ENCODE peak calls at places on chromosomes 2 and 18, in four cellular contexts. I is A549; U is CD4-positive, alpha-beta T cell; N is OCI-LY7. D is an unnamed sample.

GRCh38 chr2:176370423-176370822 is 101.2 kb downstream of the MTX2 start:
- DNase-seq in I (no peak), U (no peak), N (no peak), D (no peak)

GRCh38 chr2:30234180-30234971 is 3.0 kb downstream of the LBH start:
- DNase-seq in I (peak; percentile 65), U (peak; percentile 46), N (no peak), D (no peak)

GRCh38 chr2:186576614-186577013 is 13.2 kb upstream of the ITGAV start:
- DNase-seq in I (no peak), U (no peak), N (no peak), D (no peak)

GRCh38 chr2:196601430-196602306 is 37.8 kb upstream of the CCDC150 start:
- DNase-seq in I (peak; percentile 91), U (no peak), N (no peak), D (peak; percentile 73)

GRCh38 chr2:229714080-229714735 is at the start of gene DNER:
- DNase-seq in I (peak; percentile 35), U (peak; percentile 37), N (peak; percentile 11), D (no peak)

GRCh38 chr18:24659837-24660720 is 199.6 kb downstream of the HRH4 start:
- DNase-seq in I (no peak), U (peak; percentile 2), N (peak; percentile 75), D (no peak)

GRCh38 chr2:76478636-76479035 is 767.9 kb upstream of the GCFC2 start:
- DNase-seq in I (no peak), U (no peak), N (no peak), D (no peak)

GRCh38 chr2:160241251-160242137 is 41.4 kb upstream of the ITGB6 start:
- DNase-seq in I (peak; percentile 72), U (no peak), N (no peak), D (peak; percentile 79)

GRCh38 chr2:112584134-112584890 is at the start of gene CHCHD5:
- DNase-seq in I (peak; percentile 89), U (peak; percentile 90), N (peak; percentile 95), D (peak; percentile 86)
- TF ChIP-seq CTCF in I (no peak), U (no peak), N (no peak), D (no peak)

GRCh38 chr18:48022531-48023330 is 92.3 kb upstream of the SMAD2 start:
- DNase-seq in I (peak; percentile 68), U (no peak), N (peak; percentile 52), D (no peak)
- TF ChIP-seq CTCF in I (peak; percentile 65), U (peak; percentile 56), N (peak; percentile 66), D (peak; percentile 48)

GRCh38 chr2:42809131-42809875 is 16.9 kb upstream of the HAAO start:
- DNase-seq in I (no peak), U (no peak), N (peak; percentile 29), D (no peak)
- TF ChIP-seq CTCF in I (no peak), U (peak; percentile 21), N (no peak), D (no peak)

GRCh38 chr2:208466133-208466919 is 59.7 kb downstream of the PTH2R start:
- DNase-seq in I (peak; percentile 24), U (no peak), N (peak; percentile 51), D (peak; percentile 4)
- TF ChIP-seq CTCF in I (peak; percentile 66), U (no peak), N (peak; percentile 80), D (peak; percentile 56)